ENCODE peak calls at places on chromosomes 11 and 22, in seven cellular contexts. S, H, J, M, L, A and E are unnamed samples.

GRCh38 chr22:41352058-41352457 is 29.7 kb upstream of the TEF start:
- DNase-seq in S (peak; percentile 8), H (no peak), J (no peak), M (no peak), L (no peak), A (peak; percentile 55), E (no peak)

GRCh38 chr11:27717377-27717776 is 17.1 kb upstream of the BDNF start:
- DNase-seq in S (peak; percentile 50), H (no peak), J (no peak), M (no peak), L (no peak), A (no peak), E (peak; percentile 11)

GRCh38 chr22:29907753-29908515 is 25.0 kb downstream of the MTMR3 start:
- DNase-seq in S (peak; percentile 98), H (peak; percentile 82), J (peak; percentile 86), M (peak; percentile 78), L (no peak), A (peak; percentile 99), E (no peak)

GRCh38 chr11:116882386-116882785 is 45.0 kb upstream of the APOA1 start:
- DNase-seq in S (peak; percentile 32), H (no peak), J (no peak), M (no peak), L (no peak), A (peak; percentile 93), E (no peak)

GRCh38 chr11:47317078-47317828 is 35.2 kb downstream of the MYBPC3 start:
- DNase-seq in S (no peak), H (no peak), J (no peak), M (no peak), L (no peak), A (no peak), E (no peak)

GRCh38 chr11:85810521-85810870 is 445 bp downstream of the SYTL2 start:
- DNase-seq in S (no peak), H (no peak), J (no peak), M (no peak), L (peak; percentile 61), A (no peak), E (peak; percentile 40)

GRCh38 chr11:62245271-62245753 is 3.3 kb downstream of the SCGB1D2 start:
- DNase-seq in S (peak; percentile 63), H (no peak), J (no peak), M (no peak), L (peak; percentile 92), A (peak; percentile 28), E (peak; percentile 62)

GRCh38 chr11:64238076-64238475 is 2.8 kb upstream of the FKBP2 start:
- DNase-seq in S (no peak), H (no peak), J (peak; percentile 8), M (no peak), L (no peak), A (no peak), E (no peak)

GRCh38 chr11:110565344-110565684 is 135.6 kb downstream of the FDX1 start:
- DNase-seq in S (no peak), H (no peak), J (peak; percentile 39), M (no peak), L (peak; percentile 85), A (peak; percentile 64), E (peak; percentile 9)

GRCh38 chr11:61860054-61860903 is 31.1 kb downstream of the FADS3 start:
- DNase-seq in S (peak; percentile 20), H (no peak), J (peak; percentile 86), M (no peak), L (no peak), A (no peak), E (no peak)

GRCh38 chr22:46070215-46070721 is 80.1 kb upstream of the PPARA start:
- DNase-seq in S (peak; percentile 45), H (peak; percentile 84), J (peak; percentile 85), M (peak; percentile 92), L (peak; percentile 81), A (peak; percentile 42), E (peak; percentile 81)

GRCh38 chr11:2913029-2913431 is 16.2 kb downstream of the PHLDA2 start:
- DNase-seq in S (peak; percentile 26), H (no peak), J (no peak), M (no peak), L (peak; percentile 78), A (peak; percentile 44), E (peak; percentile 82)

GRCh38 chr11:72700026-72700610 is 25.9 kb upstream of the PDE2A start:
- DNase-seq in S (peak; percentile 64), H (no peak), J (peak; percentile 85), M (no peak), L (peak; percentile 62), A (peak; percentile 52), E (no peak)

GRCh38 chr11:73342633-73343032 is 33.6 kb upstream of the RELT start:
- DNase-seq in S (peak; percentile 26), H (no peak), J (no peak), M (no peak), L (no peak), A (no peak), E (peak; percentile 90)

GRCh38 chr22:35785181-35785923 is 67.7 kb downstream of the APOL5 start:
- DNase-seq in S (no peak), H (no peak), J (no peak), M (no peak), L (no peak), A (no peak), E (no peak)

GRCh38 chr11:702731-703461 is 3.1 kb upstream of the EPS8L2 start:
- DNase-seq in S (peak; percentile 49), H (peak; percentile 91), J (no peak), M (peak; percentile 44), L (no peak), A (no peak), E (peak; percentile 47)

GRCh38 chr11:59944761-59945160 is 6.5 kb downstream of the OOSP1 start:
- DNase-seq in S (no peak), H (no peak), J (no peak), M (no peak), L (no peak), A (no peak), E (no peak)

GRCh38 chr11:84089072-84090057 is 803.2 kb upstream of the CCDC90B start:
- DNase-seq in S (no peak), H (no peak), J (peak; percentile 64), M (no peak), L (no peak), A (no peak), E (no peak)

GRCh38 chr11:101860694-101861371 is 54.0 kb upstream of the CEP126 start:
- DNase-seq in S (peak; percentile 90), H (no peak), J (peak; percentile 37), M (no peak), L (peak; percentile 84), A (peak; percentile 76), E (peak; percentile 47)

GRCh38 chr11:135074397-135074998 is 662.5 kb upstream of the B3GAT1 start:
- DNase-seq in S (peak; percentile 16), H (no peak), J (no peak), M (no peak), L (no peak), A (no peak), E (no peak)

GRCh38 chr11:528815-529728 is 6.3 kb downstream of the HRAS start:
- DNase-seq in S (no peak), H (no peak), J (no peak), M (no peak), L (peak; percentile 44), A (no peak), E (peak; percentile 66)

GRCh38 chr11:113681711-113682410 is 24.2 kb downstream of the TMPRSS5 start:
- DNase-seq in S (peak; percentile 55), H (no peak), J (no peak), M (no peak), L (peak; percentile 75), A (no peak), E (no peak)

GRCh38 chr22:36162127-36163034 is 1.8 kb upstream of the APOL3 start:
- DNase-seq in S (no peak), H (no peak), J (no peak), M (no peak), L (no peak), A (no peak), E (no peak)

GRCh38 chr11:126339866-126340434 is 15.5 kb upstream of the ST3GAL4 start:
- DNase-seq in S (peak; percentile 89), H (peak; percentile 86), J (peak; percentile 61), M (peak; percentile 80), L (no peak), A (peak; percentile 62), E (no peak)
- H3K4me3 ChIP-seq in S (no peak overlapping the region), H (no peak overlapping the region), J (no peak overlapping the region), M (no peak overlapping the region), L (no peak overlapping the region), A (no peak overlapping the region), E (no peak overlapping the region)

DNA sequence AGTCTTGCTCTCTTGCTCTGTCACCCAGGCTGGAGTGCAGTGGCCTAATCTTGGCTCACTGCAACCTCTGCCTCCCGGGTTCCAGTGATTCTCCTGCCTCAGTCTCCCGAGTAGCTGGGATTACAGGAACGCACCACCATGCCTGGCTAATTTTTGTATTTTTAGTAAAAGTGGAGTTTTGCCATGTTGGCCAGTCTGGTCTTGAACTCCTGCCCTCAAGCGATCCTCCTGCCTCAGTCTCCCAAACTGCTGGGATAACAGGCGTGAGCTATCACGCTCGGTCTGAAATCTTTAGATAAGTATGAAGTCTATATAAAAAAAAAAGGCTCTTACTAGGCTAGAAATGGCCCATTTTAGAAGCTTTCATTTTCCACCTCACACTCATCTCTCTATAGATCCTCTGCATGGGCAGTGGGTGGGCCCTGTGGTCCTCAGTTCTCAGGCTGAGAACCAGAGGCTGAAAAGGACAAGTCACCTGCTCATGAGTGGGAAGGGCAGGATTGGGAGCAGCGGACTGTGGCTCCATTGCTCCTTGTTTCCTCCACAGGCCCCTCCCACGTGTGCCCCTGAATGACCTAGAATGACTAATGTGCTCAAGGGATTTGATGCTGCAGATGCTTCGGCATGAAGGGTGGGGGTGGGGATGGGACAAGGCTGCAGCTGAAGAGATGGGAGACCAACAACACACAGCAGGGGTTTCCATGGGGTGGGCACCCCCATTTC is 19.8 kb upstream of the PRAME start:
- DNase-seq in S (no peak), H (no peak), J (peak; percentile 37), M (peak; percentile 21), L (no peak), A (peak; percentile 39), E (no peak)
- H3K27me3 ChIP-seq in S (peaks cover 15% of the 10 kb centered on the region), H (no peaks in the 10 kb centered on the region), J (peaks cover under 1% of the 10 kb centered on the region), M (no peaks in the 10 kb centered on the region), L (peaks cover 23% of the 10 kb centered on the region), A (no peaks in the 10 kb centered on the region), E (peaks cover 55% of the 10 kb centered on the region)

GRCh38 chr11:5610446-5610845 is 14.0 kb downstream of the TRIM6 start:
- DNase-seq in S (no peak), H (no peak), J (no peak), M (no peak), L (no peak), A (no peak), E (no peak)
- H3K36me3 ChIP-seq in S (no peaks in the 10 kb centered on the region), H (peaks cover 1% of the 10 kb centered on the region), J (no peaks in the 10 kb centered on the region), M (no peaks in the 10 kb centered on the region), L (peaks cover 30% of the 10 kb centered on the region), A (peaks cover 4% of the 10 kb centered on the region), E (peaks cover 32% of the 10 kb centered on the region)

GRCh38 chr22:42365942-42366660 is 66.1 kb downstream of the NFAM1 start:
- DNase-seq in S (no peak), H (no peak), J (no peak), M (no peak), L (no peak), A (no peak), E (no peak)

GRCh38 chr22:42365337-42365865 is 66.8 kb downstream of the NFAM1 start:
- DNase-seq in S (no peak), H (no peak), J (no peak), M (no peak), L (peak; percentile 86), A (no peak), E (peak; percentile 84)

GRCh38 chr22:42366815-42367581 is 65.2 kb downstream of the NFAM1 start:
- DNase-seq in S (no peak), H (no peak), J (no peak), M (peak; percentile 47), L (no peak), A (no peak), E (no peak)

GRCh38 chr22:42363851-42364250 is 68.4 kb downstream of the NFAM1 start:
- DNase-seq in S (no peak), H (no peak), J (no peak), M (no peak), L (no peak), A (no peak), E (no peak)

GRCh38 chr22:42364641-42365336 is 67.4 kb downstream of the NFAM1 start:
- DNase-seq in S (no peak), H (no peak), J (no peak), M (no peak), L (no peak), A (peak; percentile 29), E (no peak)
- H3K4me3 ChIP-seq in S (no peak overlapping the region), H (no peak overlapping the region), J (no peak overlapping the region), M (no peak overlapping the region), L (peak overlapping the region; percentile 54), A (no peak overlapping the region), E (no peak overlapping the region)